ENCODE peak calls at places on chromosomes 5 and 9, in eight cellular contexts. Y is SJSA1, O is aorta, A is right cardiac atrium, M is tibial artery, L is fibroblast of lung, R is lower lobe of right lung, J is suprapubic skin. D is an unnamed sample. For H3K4me1, the result is how much of the 10 kb centered on the place peaks cover.

GRCh38 chr5:95708876-95709275 is 22.3 kb upstream of the RHOBTB3 start:
- DNase-seq in Y (peak), O (no peak), A (no peak), M (no peak), L (no peak), R (no peak), J (no peak), D (no peak)

GRCh38 chr5:132265336-132266030 is 8.0 kb downstream of the PDLIM4 start:
- DNase-seq in Y (peak), O (peak), A (peak), M (peak), L (peak), R (no peak), J (no peak), D (no peak)

GRCh38 chr5:139762624-139763170 is 32.9 kb upstream of the PSD2 start:
- DNase-seq in Y (no peak), O (no peak), A (peak), M (no peak), L (no peak), R (no peak), J (no peak), D (no peak)

GRCh38 chr5:77985247-77985646 is 209.1 kb upstream of the TBCA start:
- DNase-seq in Y (no peak), O (no peak), A (no peak), M (no peak), L (no peak), R (no peak), J (no peak), D (no peak)

GRCh38 chr9:13267743-13268142 is 11.7 kb downstream of the MPDZ start:
- DNase-seq in Y (no peak), O (no peak), A (no peak), M (no peak), L (peak), R (no peak), J (no peak), D (no peak)

GRCh38 chr5:79560774-79561524 is 47.0 kb upstream of the HOMER1 start:
- DNase-seq in Y (no peak), O (no peak), A (no peak), M (no peak), L (peak), R (no peak), J (no peak), D (no peak)

GRCh38 chr9:76664120-76664519 is 100.1 kb upstream of the PCA3 start:
- DNase-seq in Y (no peak), O (no peak), A (no peak), M (no peak), L (no peak), R (no peak), J (no peak), D (no peak)

GRCh38 chr5:52961238-52961637 is 27.9 kb upstream of the ITGA2 start:
- DNase-seq in Y (no peak), O (no peak), A (no peak), M (no peak), L (peak), R (no peak), J (no peak), D (no peak)

GRCh38 chr9:37338218-37338617 is 84.3 kb upstream of the GRHPR start:
- DNase-seq in Y (no peak), O (no peak), A (no peak), M (no peak), L (no peak), R (no peak), J (no peak), D (no peak)

GRCh38 chr9:136687721-136688223 is 515 bp upstream of the AGPAT2 start:
- DNase-seq in Y (no peak), O (no peak), A (peak), M (no peak), L (no peak), R (peak), J (no peak), D (no peak)

GRCh38 chr9:107932036-107932435 is 442.5 kb upstream of the KLF4 start:
- DNase-seq in Y (no peak), O (no peak), A (no peak), M (no peak), L (peak), R (no peak), J (no peak), D (no peak)

GRCh38 chr5:35183243-35183955 is 46.9 kb downstream of the PRLR start:
- DNase-seq in Y (no peak), O (peak), A (peak), M (no peak), L (peak), R (no peak), J (no peak), D (no peak)

DNA sequence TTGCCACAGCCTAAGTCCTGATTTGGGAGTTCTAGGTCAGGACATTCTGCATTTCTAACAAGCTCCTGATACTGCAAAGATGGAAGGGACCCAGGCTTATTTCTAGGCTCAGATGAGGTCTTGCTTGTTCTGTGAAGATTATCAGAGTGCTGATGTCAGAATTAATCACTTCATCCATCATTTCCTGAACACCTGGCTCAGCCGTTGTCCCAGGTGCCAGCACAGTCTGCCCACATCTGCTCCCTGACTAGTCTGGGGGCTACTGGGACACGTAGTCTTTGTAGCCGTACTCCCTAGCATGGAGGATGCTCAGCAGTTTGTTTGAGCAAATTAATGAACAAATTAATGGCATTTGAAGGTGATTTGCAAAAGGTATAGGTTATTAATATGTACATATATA is 17.9 kb upstream of the SPINK4 start:
- DNase-seq in Y (no peak), O (no peak), A (no peak), M (no peak), L (no peak), R (no peak), J (no peak), D (no peak)
- H3K4me1 ChIP-seq in Y (under half), O (under half), A (under half), M (under half), L (under half), R (under half), J (under half), D (under half)

GRCh38 chr9:97502984-97503861 is 1.8 kb downstream of the TMOD1 start:
- DNase-seq in Y (no peak), O (no peak), A (no peak), M (no peak), L (no peak), R (no peak), J (no peak), D (no peak)

GRCh38 chr9:97505845-97506244 is 4.4 kb downstream of the TMOD1 start:
- DNase-seq in Y (peak), O (no peak), A (no peak), M (no peak), L (no peak), R (no peak), J (no peak), D (no peak)

GRCh38 chr9:97503862-97504210 is 2.4 kb downstream of the TMOD1 start:
- DNase-seq in Y (peak), O (no peak), A (no peak), M (no peak), L (no peak), R (no peak), J (no peak), D (no peak)

GRCh38 chr9:97506264-97506663 is 4.8 kb downstream of the TMOD1 start:
- DNase-seq in Y (no peak), O (no peak), A (no peak), M (no peak), L (no peak), R (no peak), J (no peak), D (no peak)

GRCh38 chr9:97504381-97505216 is 3.1 kb downstream of the TMOD1 start:
- DNase-seq in Y (peak), O (no peak), A (no peak), M (no peak), L (peak), R (no peak), J (no peak), D (no peak)
- H3K4me3 ChIP-seq in Y (no peak), O (no peak), A (peak), M (peak), L (no peak), R (no peak), J (no peak), D (no peak)

DNA sequence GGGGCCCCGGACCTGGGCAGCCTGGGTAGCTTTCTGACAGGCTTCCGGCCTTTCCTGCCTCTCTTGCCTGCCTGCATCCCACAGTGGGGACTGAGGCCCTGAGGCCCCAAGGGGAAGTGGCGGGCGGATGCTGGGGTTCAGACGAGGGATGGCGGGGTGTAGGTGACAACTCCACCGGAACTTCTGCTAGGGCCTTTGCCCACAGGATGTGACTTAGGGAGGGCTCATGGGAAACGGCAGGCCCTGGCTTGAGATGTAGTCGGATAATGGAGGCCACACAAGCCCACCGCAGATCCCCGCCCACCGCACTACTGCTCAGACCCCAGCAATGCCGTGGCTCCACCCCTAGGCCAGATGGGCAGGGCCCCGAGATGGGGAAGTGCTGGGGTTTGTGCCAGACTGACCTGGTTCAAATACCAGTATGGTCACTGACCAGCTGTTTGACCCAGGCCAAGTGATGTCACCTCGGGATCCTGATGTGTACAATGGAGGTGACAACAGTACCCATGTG is 2.7 kb upstream of the CDK9 start:
- DNase-seq in Y (no peak), O (peak), A (peak), M (peak), L (no peak), R (peak), J (peak), D (no peak)
- H3K27ac ChIP-seq in Y (no peak), O (no peak), A (no peak), M (no peak), L (no peak), R (peak), J (peak), D (no peak)

GRCh38 chr9:27457445-27457844 is 66.6 kb upstream of the IFNK start:
- DNase-seq in Y (no peak), O (no peak), A (peak), M (no peak), L (no peak), R (no peak), J (no peak), D (no peak)

GRCh38 chr9:27467486-27467885 is 56.6 kb upstream of the IFNK start:
- DNase-seq in Y (no peak), O (no peak), A (no peak), M (no peak), L (no peak), R (no peak), J (no peak), D (no peak)

GRCh38 chr9:27460225-27461023 is 63.7 kb upstream of the IFNK start:
- DNase-seq in Y (no peak), O (no peak), A (no peak), M (no peak), L (no peak), R (no peak), J (no peak), D (no peak)

GRCh38 chr9:27462846-27463245 is 61.2 kb upstream of the IFNK start:
- DNase-seq in Y (no peak), O (no peak), A (no peak), M (no peak), L (no peak), R (no peak), J (no peak), D (no peak)

DNA sequence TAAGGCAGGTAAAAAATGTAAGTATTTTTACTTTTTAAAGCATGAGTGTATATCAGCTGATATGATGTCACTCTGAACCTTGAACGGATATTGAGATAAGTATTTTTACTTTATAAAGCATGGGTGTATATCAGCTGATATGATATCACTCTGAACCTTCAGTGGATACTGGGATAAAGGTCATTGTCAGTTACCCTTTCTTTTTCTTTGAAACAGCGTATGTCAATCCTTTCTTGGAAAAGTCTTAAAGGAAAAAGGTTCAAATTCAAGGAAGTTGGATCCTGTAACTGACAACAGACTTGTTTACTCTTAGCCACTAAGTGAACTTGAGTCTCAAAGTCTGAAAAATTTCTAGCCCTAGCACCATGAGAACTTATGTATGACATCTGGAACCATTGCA is 61.7 kb upstream of the IFNK start:
- DNase-seq in Y (no peak), O (no peak), A (no peak), M (no peak), L (no peak), R (no peak), J (no peak), D (no peak)
- H3K4me1 ChIP-seq in Y (under half), O (under half), A (under half), M (under half), L (under half), R (under half), J (under half), D (under half)

GRCh38 chr5:174311121-174311520 is 265.6 kb downstream of the NSG2 start:
- DNase-seq in Y (peak), O (no peak), A (peak), M (no peak), L (no peak), R (no peak), J (peak), D (no peak)
- H3K4me3 ChIP-seq in Y (no peak), O (no peak), A (no peak), M (no peak), L (no peak), R (no peak), J (no peak), D (no peak)

GRCh38 chr9:117705386-117705785 is 1.2 kb downstream of the TLR4 start:
- DNase-seq in Y (no peak), O (no peak), A (no peak), M (no peak), L (no peak), R (no peak), J (no peak), D (no peak)
- H3K27ac ChIP-seq in Y (peak), O (peak), A (peak), M (peak), L (no peak), R (peak), J (peak), D (no peak)